ENCODE peak calls at places on chromosomes 5 and 9, in eight cellular contexts. G is ovary; D is adrenal gland; S is body of pancreas; N is AG08396; F is tibial nerve; C is activated CD8-positive, alpha-beta memory T cell treated with anti-CD3 and anti-CD28 coated beads for 1 hour; O is upper lobe of right lung. L is an unnamed sample.

GRCh38 chr9:95077766-95078382 is 239.6 kb downstream of the FANCC start:
- DNase-seq in S (peak), D (no peak), G (no peak), N (no peak), F (no peak), O (peak), C (no peak), L (no peak)

GRCh38 chr5:59142138-59142537 is 559.3 kb downstream of the RAB3C start:
- DNase-seq in G (no peak), O (no peak), C (no peak), N (no peak), S (no peak), F (no peak), D (no peak), L (no peak)

GRCh38 chr9:121581775-121582600 is 69.4 kb upstream of the DAB2IP start:
- DNase-seq in C (no peak), S (no peak), O (no peak), D (no peak), G (no peak), N (no peak), F (no peak), L (no peak)

GRCh38 chr5:113181853-113182490 is 205.4 kb downstream of the DCP2 start:
- DNase-seq in O (no peak), D (no peak), C (no peak), G (no peak), S (no peak), N (no peak), F (no peak), L (no peak)

GRCh38 chr5:126676195-126676624 is 75.5 kb downstream of the PHAX start:
- DNase-seq in D (peak), N (peak), G (peak), O (no peak), S (peak), F (peak), C (peak), L (peak)

GRCh38 chr9:101311759-101312420 is 72.9 kb downstream of the BAAT start:
- DNase-seq in G (no peak), O (no peak), S (peak), C (no peak), D (peak), N (peak), F (peak), L (peak)

GRCh38 chr9:7237473-7238243 is 479.9 kb downstream of the KDM4C start:
- DNase-seq in G (no peak), N (no peak), S (no peak), D (no peak), F (no peak), O (no peak), C (no peak), L (no peak)

GRCh38 chr5:95664204-95664786 is 17.7 kb downstream of the RFESD start:
- DNase-seq in F (peak), D (peak), G (no peak), S (peak), C (no peak), N (peak), O (no peak), L (no peak)

GRCh38 chr5:79612667-79613190 is 488 bp downstream of the TENT2 start:
- DNase-seq in D (no peak), G (no peak), C (no peak), S (no peak), O (no peak), F (no peak), N (no peak), L (no peak)

GRCh38 chr9:4080889-4081548 is 218.8 kb downstream of the GLIS3 start:
- DNase-seq in O (no peak), C (no peak), D (no peak), F (no peak), G (no peak), S (no peak), N (no peak), L (peak)

GRCh38 chr5:57199866-57200265 is 26.0 kb downstream of the GPBP1 start:
- DNase-seq in S (no peak), G (no peak), C (no peak), O (peak), D (no peak), F (no peak), N (no peak), L (no peak)

GRCh38 chr9:98241357-98242104 is 13.9 kb downstream of the TBC1D2 start:
- DNase-seq in S (no peak), F (no peak), D (no peak), G (no peak), N (no peak), O (no peak), C (no peak), L (no peak)

GRCh38 chr5:73352789-73353188 is 95.8 kb downstream of the FOXD1 start:
- DNase-seq in N (no peak), S (no peak), O (no peak), G (no peak), F (no peak), C (no peak), D (no peak), L (no peak)

GRCh38 chr9:109182940-109183798 is 16.1 kb upstream of the FRRS1L start:
- DNase-seq in F (no peak), G (no peak), O (no peak), D (no peak), C (no peak), N (peak), S (peak), L (peak)

GRCh38 chr5:149211566-149211965 is 60.1 kb upstream of the AFAP1L1 start:
- DNase-seq in D (no peak), O (no peak), G (no peak), S (no peak), N (peak), F (no peak), C (no peak), L (no peak)

GRCh38 chr9:26261503-26262330 is 583.5 kb upstream of the TUSC1 start:
- DNase-seq in O (no peak), S (no peak), N (peak), D (no peak), C (no peak), F (no peak), G (no peak), L (peak)

GRCh38 chr5:84385705-84386104 is 1.0 kb upstream of the EDIL3 start:
- DNase-seq in D (no peak), G (no peak), C (no peak), F (no peak), N (no peak), O (no peak), S (no peak), L (no peak)

GRCh38 chr5:160001457-160001856 is 7.5 kb upstream of the TTC1 start:
- DNase-seq in C (no peak), G (no peak), D (no peak), O (no peak), N (no peak), F (no peak), S (peak), L (no peak)

GRCh38 chr5:9479361-9479760 is 66.5 kb downstream of the SEMA5A start:
- DNase-seq in D (no peak), F (no peak), G (no peak), C (no peak), S (no peak), O (no peak), N (peak), L (no peak)

L was measured in A549.